ENCODE peak calls at places on chromosomes 11 and 22, in seven cellular contexts. C, V, N, D, Q, A and S are unnamed samples.
A peak's percentile ranks its signal among the peaks of the same experiment; 100 is the strongest.

GRCh38 chr11:110179064-110179463 is 85.9 kb downstream of the ZC3H12C start:
- DNase-seq in C (no peak), V (no peak), N (no peak), D (no peak), Q (no peak), A (no peak), S (no peak)

GRCh38 chr11:19359425-19360000 is 118.8 kb upstream of the E2F8 start:
- DNase-seq in C (peak; percentile 55), V (no peak), N (no peak), D (no peak), Q (peak; percentile 4), A (peak; percentile 6), S (no peak)

GRCh38 chr11:76459299-76459698 is 14.5 kb downstream of the EMSY start:
- DNase-seq in C (no peak), V (no peak), N (no peak), D (peak; percentile 30), Q (no peak), A (peak; percentile 38), S (no peak)

GRCh38 chr11:123479048-123479837 is 49.2 kb downstream of the GRAMD1B start:
- DNase-seq in C (no peak), V (no peak), N (no peak), D (no peak), Q (no peak), A (no peak), S (no peak)

GRCh38 chr11:29159552-29160465 is 857.0 kb downstream of the KCNA4 start:
- DNase-seq in C (peak; percentile 73), V (no peak), N (no peak), D (peak; percentile 8), Q (no peak), A (peak; percentile 85), S (no peak)

GRCh38 chr11:128830290-128830813 is 36.7 kb downstream of the KCNJ1 start:
- DNase-seq in C (no peak), V (no peak), N (no peak), D (no peak), Q (no peak), A (no peak), S (no peak)

GRCh38 chr11:66494458-66494857 is 14.2 kb downstream of the DPP3 start:
- DNase-seq in C (no peak), V (no peak), N (no peak), D (no peak), Q (no peak), A (no peak), S (no peak)

GRCh38 chr11:105177658-105178057 is 38.1 kb upstream of the CARD18 start:
- DNase-seq in C (peak; percentile 80), V (no peak), N (no peak), D (no peak), Q (no peak), A (peak; percentile 71), S (no peak)

GRCh38 chr11:13288375-13289029 is 10.9 kb downstream of the BMAL1 start:
- DNase-seq in C (no peak), V (no peak), N (no peak), D (no peak), Q (no peak), A (peak; percentile 48), S (no peak)

GRCh38 chr11:118913411-118914125 is 12.2 kb downstream of the BCL9L start:
- DNase-seq in C (no peak), V (no peak), N (peak; percentile 29), D (no peak), Q (no peak), A (no peak), S (no peak)

GRCh38 chr22:29951675-29952413 is 68.9 kb downstream of the MTMR3 start:
- DNase-seq in C (no peak), V (no peak), N (no peak), D (no peak), Q (no peak), A (no peak), S (no peak)

GRCh38 chr11:1071571-1072115 is 3.0 kb upstream of the MUC2 start:
- DNase-seq in C (no peak), V (no peak), N (peak; percentile 14), D (no peak), Q (no peak), A (no peak), S (no peak)

GRCh38 chr11:451738-452137 is 1.7 kb downstream of the PTDSS2 start:
- DNase-seq in C (no peak), V (no peak), N (no peak), D (no peak), Q (no peak), A (no peak), S (no peak)

GRCh38 chr11:120064341-120064740 is 73.6 kb downstream of the TRIM29 start:
- DNase-seq in C (no peak), V (no peak), N (no peak), D (no peak), Q (peak; percentile 46), A (no peak), S (no peak)

GRCh38 chr11:2796091-2796490 is 89.5 kb downstream of the CDKN1C start:
- DNase-seq in C (no peak), V (no peak), N (peak; percentile 9), D (no peak), Q (no peak), A (no peak), S (no peak)

GRCh38 chr22:39238561-39238960 is 6.2 kb downstream of the PDGFB start:
- DNase-seq in C (no peak), V (no peak), N (no peak), D (no peak), Q (no peak), A (no peak), S (no peak)

GRCh38 chr11:76588455-76589325 is 81.9 kb downstream of the LRRC32 start:
- DNase-seq in C (peak; percentile 73), V (no peak), N (peak; percentile 74), D (no peak), Q (no peak), A (no peak), S (peak; percentile 35)

GRCh38 chr11:91220476-91221202 is 997.8 kb upstream of the CHORDC1 start:
- DNase-seq in C (peak; percentile 33), V (no peak), N (no peak), D (no peak), Q (no peak), A (no peak), S (no peak)

GRCh38 chr11:30617762-30618161 is 31.6 kb upstream of the MPPED2 start:
- DNase-seq in C (no peak), V (no peak), N (no peak), D (no peak), Q (no peak), A (no peak), S (no peak)

GRCh38 chr11:93216511-93217121 is 18.8 kb upstream of the SLC36A4 start:
- DNase-seq in C (no peak), V (no peak), N (no peak), D (peak; percentile 98), Q (no peak), A (no peak), S (no peak)

GRCh38 chr11:28628412-28628811 is 520.2 kb downstream of the METTL15 start:
- DNase-seq in C (no peak), V (no peak), N (no peak), D (no peak), Q (no peak), A (no peak), S (no peak)

GRCh38 chr22:39995346-39996252 is 845 bp downstream of the FAM83F start:
- DNase-seq in C (no peak), V (no peak), N (no peak), D (peak; percentile 16), Q (no peak), A (no peak), S (no peak)